ENCODE peak calls at places on chromosomes 7 and 10, in eight cellular contexts. P, V, S, D, H, Y, X and T are unnamed samples.
A peak's percentile ranks its signal among the peaks of the same experiment; 100 is the strongest.

GRCh38 chr10:73814896-73815718 is 3.7 kb upstream of the NDST2 start:
- DNase-seq in H (no peak), V (no peak), P (no peak), X (no peak), S (peak; percentile 22), Y (no peak), D (no peak), T (peak; percentile 43)

GRCh38 chr7:153370092-153370491 is 610.5 kb downstream of the ACTR3B start:
- DNase-seq in P (no peak), D (no peak), S (no peak), V (no peak), H (no peak), Y (no peak), X (no peak), T (no peak)

GRCh38 chr7:150737265-150738055 is at the start of gene GIMAP5:
- DNase-seq in Y (no peak), D (no peak), X (no peak), P (no peak), V (peak; percentile 40), H (no peak), S (no peak), T (peak; percentile 65)

GRCh38 chr7:37448057-37448636 is 517 bp downstream of the ELMO1 start:
- DNase-seq in H (no peak), D (no peak), S (no peak), X (no peak), Y (no peak), P (no peak), V (peak; percentile 17), T (no peak)

GRCh38 chr10:45532501-45532900 is 140.1 kb downstream of the ZFAND4 start:
- DNase-seq in V (no peak), D (no peak), X (no peak), P (no peak), H (no peak), Y (no peak), S (no peak), T (peak; percentile 27)

GRCh38 chr10:18157909-18158308 is 17.7 kb downstream of the CACNB2 start:
- DNase-seq in D (peak; percentile 58), H (peak; percentile 33), S (peak; percentile 29), Y (no peak), X (no peak), P (no peak), V (no peak), T (no peak)

GRCh38 chr7:90383879-90384278 is 19.4 kb upstream of the CLDN12 start:
- DNase-seq in H (no peak), D (no peak), P (peak; percentile 67), Y (no peak), S (peak; percentile 37), X (no peak), V (no peak), T (peak; percentile 72)

GRCh38 chr10:122861724-122862161 is 16.1 kb upstream of the CUZD1 start:
- DNase-seq in Y (no peak), X (no peak), S (peak; percentile 59), H (no peak), D (no peak), P (peak; percentile 66), V (no peak), T (peak; percentile 77)

GRCh38 chr7:11437987-11438386 is 394.0 kb downstream of the THSD7A start:
- DNase-seq in V (no peak), X (no peak), P (no peak), Y (no peak), S (peak; percentile 50), D (no peak), H (peak; percentile 32), T (no peak)

GRCh38 chr10:88958721-88959120 is 6.1 kb upstream of the ACTA2 start:
- DNase-seq in P (peak; percentile 45), H (no peak), D (no peak), S (no peak), Y (no peak), X (no peak), V (no peak), T (no peak)

GRCh38 chr7:46784746-46785145 is 797.2 kb downstream of the TNS3 start:
- DNase-seq in Y (no peak), V (no peak), X (no peak), S (peak; percentile 29), D (peak; percentile 82), H (peak; percentile 79), P (peak; percentile 70), T (peak; percentile 90)

GRCh38 chr7:925601-926000 is 28.9 kb downstream of the ADAP1 start:
- DNase-seq in D (no peak), S (no peak), P (no peak), Y (no peak), X (no peak), H (no peak), V (no peak), T (no peak)

GRCh38 chr7:115146148-115146547 is 224.3 kb downstream of the MDFIC start:
- DNase-seq in Y (no peak), V (no peak), X (no peak), D (peak; percentile 14), S (no peak), P (no peak), H (no peak), T (no peak)

GRCh38 chr7:55074008-55074499 is 55.2 kb downstream of the EGFR start:
- DNase-seq in V (no peak), D (peak; percentile 100), Y (no peak), P (peak; percentile 84), H (no peak), X (no peak), S (peak; percentile 75), T (peak; percentile 43)

GRCh38 chr7:134355925-134356324 is 39.2 kb upstream of the SLC35B4 start:
- DNase-seq in Y (no peak), P (no peak), X (no peak), H (no peak), S (peak; percentile 54), V (no peak), D (no peak), T (peak; percentile 26)

GRCh38 chr7:5274441-5274840 is 8.3 kb upstream of the SLC29A4 start:
- DNase-seq in S (no peak), Y (no peak), P (no peak), V (no peak), D (no peak), H (no peak), X (no peak), T (no peak)

GRCh38 chr10:101041252-101041761 is 10.3 kb downstream of the SFXN3 start:
- DNase-seq in D (peak; percentile 80), H (no peak), S (peak; percentile 93), P (peak; percentile 82), X (no peak), Y (peak; percentile 92), V (peak; percentile 65), T (peak; percentile 90)

GRCh38 chr7:41069635-41070034 is 633.3 kb downstream of the INHBA start:
- DNase-seq in Y (no peak), V (no peak), X (no peak), D (no peak), P (no peak), H (no peak), S (no peak), T (no peak)

GRCh38 chr10:32141018-32141807 is 85.0 kb upstream of the KIF5B start:
- DNase-seq in V (no peak), X (no peak), D (peak; percentile 30), P (no peak), H (no peak), Y (no peak), S (peak; percentile 85), T (peak; percentile 92)

GRCh38 chr7:8913687-8914086 is 480.3 kb downstream of the NXPH1 start:
- DNase-seq in V (no peak), Y (no peak), S (no peak), X (no peak), D (no peak), P (no peak), H (no peak), T (no peak)

GRCh38 chr10:110868981-110869380 is 2.7 kb upstream of the PDCD4 start:
- DNase-seq in Y (no peak), P (no peak), X (no peak), D (no peak), S (no peak), V (peak; percentile 54), H (no peak), T (no peak)

GRCh38 chr7:98867271-98867701 is 2.5 kb downstream of the TMEM130 start:
- DNase-seq in D (no peak), P (no peak), X (no peak), Y (no peak), V (no peak), H (no peak), S (no peak), T (no peak)

GRCh38 chr7:35906191-35906908 is 105.5 kb downstream of the SEPTIN7 start:
- DNase-seq in V (peak; percentile 67), S (peak; percentile 90), P (peak; percentile 73), Y (peak; percentile 63), X (peak; percentile 59), H (peak; percentile 34), D (peak; percentile 79), T (peak; percentile 91)

GRCh38 chr10:52818019-52818418 is 45.4 kb upstream of the MBL2 start:
- DNase-seq in Y (no peak), D (peak; percentile 59), H (peak; percentile 11), P (peak; percentile 36), X (peak; percentile 13), S (peak; percentile 50), V (no peak), T (peak; percentile 61)

GRCh38 chr10:89074120-89074519 is 83.5 kb downstream of the FAS start:
- DNase-seq in Y (peak; percentile 81), D (no peak), H (no peak), X (no peak), P (no peak), S (peak; percentile 82), V (no peak), T (peak; percentile 72)